ENCODE peak calls at places on chromosomes 12 and 14, in ten cellular contexts. Z is A549; P is CD4-positive, alpha-beta T cell; V is spleen; H is mucosa of descending colon; R is CD8-positive, alpha-beta T cell; O is AG09309; U is left lung; A is tibial artery; L is GM10248. I is an unnamed sample.
A peak's percentile ranks its signal among the peaks of the same experiment; 100 is the strongest.

GRCh38 chr12:54004841-54005530 is 3.8 kb upstream of the HOXC8 start:
- DNase-seq in A (no peak), Z (no peak), H (no peak), U (no peak), P (no peak), R (no peak), O (no peak), L (no peak), V (no peak), I (no peak)

GRCh38 chr12:106690569-106690968 is 83.9 kb upstream of the RIC8B start:
- DNase-seq in P (no peak), O (no peak), V (no peak), Z (no peak), R (no peak), U (no peak), L (no peak), H (no peak), A (no peak), I (no peak)

GRCh38 chr12:69115955-69116354 is 123.4 kb upstream of the CPSF6 start:
- DNase-seq in H (no peak), V (no peak), L (no peak), A (no peak), P (no peak), U (no peak), O (no peak), Z (no peak), R (no peak), I (no peak)

GRCh38 chr12:121175383-121176119 is 34.4 kb upstream of the P2RX4 start:
- DNase-seq in A (peak; percentile 68), U (no peak), L (peak; percentile 41), H (peak; percentile 14), P (no peak), Z (no peak), R (no peak), O (no peak), V (no peak), I (no peak)

GRCh38 chr14:75234173-75234855 is 44.3 kb upstream of the FOS start:
- DNase-seq in P (no peak), L (no peak), R (no peak), Z (peak; percentile 51), A (peak; percentile 81), H (no peak), V (no peak), O (peak; percentile 45), U (peak; percentile 84), I (peak; percentile 96)

GRCh38 chr12:28998662-28999120 is 150.4 kb upstream of the FAR2 start:
- DNase-seq in L (peak; percentile 17), V (no peak), A (no peak), H (peak; percentile 13), O (peak; percentile 41), P (no peak), R (no peak), Z (peak; percentile 17), U (peak; percentile 37), I (peak; percentile 47)

GRCh38 chr12:122471324-122472226 is 29.2 kb downstream of the ZCCHC8 start:
- DNase-seq in H (no peak), V (no peak), R (no peak), Z (peak; percentile 83), P (no peak), O (peak; percentile 57), U (no peak), L (peak; percentile 54), A (no peak), I (peak; percentile 69)

GRCh38 chr12:67647251-67647546 is 1.3 kb upstream of the DYRK2 start:
- DNase-seq in P (no peak), A (no peak), H (no peak), R (no peak), V (no peak), L (no peak), O (no peak), Z (no peak), U (no peak), I (no peak)

GRCh38 chr12:110254971-110255540 is 26.0 kb upstream of the ATP2A2 start:
- DNase-seq in H (peak; percentile 44), U (no peak), A (no peak), Z (no peak), V (no peak), R (no peak), L (no peak), O (no peak), P (no peak), I (no peak)

GRCh38 chr12:120703311-120703942 is 6.8 kb upstream of the UNC119B start:
- DNase-seq in L (no peak), A (no peak), H (no peak), P (no peak), V (no peak), U (no peak), Z (no peak), O (no peak), R (no peak), I (no peak)

GRCh38 chr12:85713368-85713767 is 122.8 kb downstream of the RASSF9 start:
- DNase-seq in V (no peak), H (no peak), A (no peak), P (no peak), L (no peak), O (no peak), R (no peak), Z (no peak), U (no peak), I (peak; percentile 23)

GRCh38 chr14:91387135-91387849 is 30.3 kb downstream of the CCDC88C start:
- DNase-seq in U (no peak), L (no peak), Z (no peak), H (no peak), O (no peak), A (no peak), P (no peak), V (no peak), R (peak; percentile 44), I (peak; percentile 42)

GRCh38 chr12:13024151-13024946 is 19.8 kb upstream of the FAM234B start:
- DNase-seq in O (peak; percentile 35), R (no peak), H (peak; percentile 35), U (no peak), P (no peak), L (no peak), Z (peak; percentile 73), V (no peak), A (no peak), I (peak; percentile 87)
- TF ChIP-seq CTCF in O (peak; percentile 42), R (no peak), H (no peak), U (no peak), P (no peak), L (no peak), Z (peak; percentile 65), V (no peak), A (peak; percentile 39), I (peak; percentile 81)

GRCh38 chr14:89337161-89337560 is 79.9 kb downstream of the FOXN3 start:
- DNase-seq in R (no peak), U (no peak), Z (no peak), V (no peak), O (no peak), P (no peak), H (no peak), A (no peak), L (no peak), I (no peak)

GRCh38 chr14:89339158-89339557 is 77.9 kb downstream of the FOXN3 start:
- DNase-seq in O (no peak), V (no peak), L (no peak), H (no peak), A (no peak), R (no peak), U (no peak), P (no peak), Z (no peak), I (no peak)

GRCh38 chr14:89337912-89338311 is 79.1 kb downstream of the FOXN3 start:
- DNase-seq in R (no peak), A (no peak), H (no peak), U (no peak), P (no peak), O (no peak), Z (no peak), L (no peak), V (no peak), I (no peak)

GRCh38 chr14:89339579-89339978 is 77.5 kb downstream of the FOXN3 start:
- DNase-seq in O (no peak), H (no peak), R (no peak), V (no peak), Z (no peak), U (no peak), A (no peak), P (no peak), L (no peak), I (no peak)

DNA sequence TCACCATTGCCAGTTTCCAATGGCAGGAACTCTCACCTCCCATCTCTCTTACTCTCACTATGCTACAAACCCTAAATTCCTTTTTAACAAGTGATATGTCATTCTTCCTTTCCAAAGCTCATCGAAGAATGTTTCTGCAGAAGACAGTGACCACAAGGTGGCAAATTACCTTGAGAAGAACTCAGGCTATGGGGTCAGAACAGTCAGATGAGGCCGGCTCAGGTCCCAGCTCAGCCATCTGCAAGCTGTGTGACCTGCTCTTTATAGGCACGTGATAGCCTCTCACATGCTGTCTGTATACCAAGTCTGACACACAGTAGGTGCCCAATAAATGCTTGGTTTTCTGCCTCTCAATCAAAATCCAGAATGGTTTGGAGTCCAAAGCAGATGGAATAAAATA is 80.7 kb downstream of the FOXN3 start:
- DNase-seq in L (no peak), Z (peak; percentile 44), P (no peak), A (no peak), R (no peak), U (no peak), V (no peak), O (no peak), H (no peak), I (no peak)
- TF ChIP-seq CTCF in L (peak; percentile 50), Z (no peak), P (no peak), A (no peak), R (no peak), U (no peak), V (no peak), O (no peak), H (no peak), I (no peak)

GRCh38 chr12:100348657-100349454 is 8.0 kb upstream of the SLC17A8 start:
- DNase-seq in A (no peak), H (no peak), V (no peak), O (no peak), L (peak; percentile 19), R (no peak), Z (peak; percentile 57), U (no peak), P (no peak), I (peak; percentile 44)
- TF ChIP-seq CTCF in A (no peak), H (no peak), V (no peak), O (peak; percentile 37), L (peak; percentile 33), R (no peak), Z (peak; percentile 84), U (no peak), P (no peak), I (peak; percentile 18)

DNA sequence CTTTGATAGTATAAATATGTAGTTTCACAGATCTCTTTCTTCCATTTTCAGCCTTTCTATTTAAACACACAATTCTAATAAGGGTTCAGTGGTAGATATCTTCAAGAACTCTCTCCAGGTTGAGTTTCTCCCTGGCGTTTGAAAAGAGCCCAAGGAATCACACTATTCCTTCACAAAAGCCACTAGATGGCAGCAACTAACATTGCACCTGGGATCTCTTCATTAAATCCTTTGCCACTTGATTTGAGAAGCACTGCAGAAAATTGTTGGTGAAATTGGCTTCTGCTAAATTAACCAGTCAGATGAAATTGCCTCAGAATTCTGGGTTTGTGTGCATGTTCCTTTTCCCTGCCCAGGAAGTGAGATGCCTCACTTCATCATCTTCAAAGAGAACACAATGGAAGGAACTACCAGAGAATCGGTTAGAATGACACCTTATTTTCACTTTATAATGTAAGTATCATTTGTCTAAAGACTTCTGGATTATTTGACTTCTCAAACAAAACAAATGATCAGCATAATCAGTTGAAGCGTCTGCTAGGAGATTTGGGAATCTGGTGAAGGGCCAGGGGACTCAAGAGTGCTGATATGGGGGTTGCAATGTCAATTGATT is 6.8 kb downstream of the CCDC198 start:
- DNase-seq in H (peak; percentile 21), L (no peak), Z (peak; percentile 54), P (no peak), O (no peak), U (no peak), A (no peak), V (no peak), R (no peak), I (peak; percentile 53)
- TF ChIP-seq CTCF in H (no peak), L (peak; percentile 49), Z (peak; percentile 69), P (peak; percentile 32), O (peak; percentile 70), U (peak; percentile 35), A (peak; percentile 52), V (no peak), R (peak; percentile 32), I (peak; percentile 66)